ENCODE peak calls at places on chromosome 9, in ten cellular contexts. J, I, O, H, C, Q, Z, V, P and S are unnamed samples.

GRCh38 chr9:20683351-20684034 is 566 bp upstream of the FOCAD start:
- DNase-seq in J (peak), H (peak), Z (peak), P (peak), V (peak), C (no peak), I (peak), O (peak), Q (peak), S (peak)

GRCh38 chr9:34256987-34257585 is 72.0 kb downstream of the KIF24 start:
- DNase-seq in H (no peak), P (no peak), Z (no peak), V (no peak), O (no peak), C (no peak), I (no peak), J (no peak), Q (no peak), S (no peak)

GRCh38 chr9:100296407-100296806 is 56.3 kb downstream of the TEX10 start:
- DNase-seq in J (no peak), Z (no peak), V (no peak), I (no peak), C (no peak), P (no peak), Q (no peak), O (no peak), H (no peak), S (no peak)

GRCh38 chr9:84703793-84704192 is 34.3 kb downstream of the NTRK2 start:
- DNase-seq in J (no peak), O (no peak), P (no peak), C (no peak), I (no peak), Q (no peak), V (no peak), Z (no peak), H (no peak), S (no peak)

GRCh38 chr9:35564658-35565061 is 40.4 kb upstream of the TESK1 start:
- DNase-seq in H (peak), V (no peak), P (no peak), C (no peak), Z (no peak), J (no peak), Q (no peak), O (no peak), I (no peak), S (no peak)

GRCh38 chr9:127844821-127845359 is 9.6 kb downstream of the ENG start:
- DNase-seq in O (no peak), Z (no peak), I (peak), H (peak), Q (no peak), V (no peak), C (no peak), J (no peak), P (no peak), S (no peak)

GRCh38 chr9:15249042-15249818 is 57.8 kb downstream of the TTC39B start:
- DNase-seq in Z (no peak), J (peak), I (no peak), V (no peak), C (no peak), O (no peak), Q (no peak), P (no peak), H (no peak), S (peak)

GRCh38 chr9:70868661-70869652 is 252.5 kb downstream of the TRPM3 start:
- DNase-seq in C (no peak), Q (no peak), I (peak), V (no peak), H (peak), O (no peak), J (no peak), P (no peak), Z (no peak), S (peak)

GRCh38 chr9:14674630-14675029 is 18.6 kb downstream of the ZDHHC21 start:
- DNase-seq in Q (no peak), P (no peak), C (no peak), I (no peak), H (no peak), V (no peak), J (no peak), O (no peak), Z (no peak), S (no peak)

GRCh38 chr9:120801441-120801840 is 8.2 kb upstream of the FBXW2 start:
- DNase-seq in I (no peak), P (no peak), J (no peak), O (no peak), Q (no peak), C (no peak), H (no peak), Z (no peak), V (no peak), S (no peak)

GRCh38 chr9:11933926-11934325 is 759.3 kb upstream of the TYRP1 start:
- DNase-seq in V (no peak), Z (no peak), C (no peak), I (peak), J (peak), P (no peak), H (no peak), O (no peak), Q (peak), S (peak)

GRCh38 chr9:78118742-78119473 is 87.3 kb upstream of the GNAQ start:
- DNase-seq in C (no peak), J (peak), V (no peak), P (no peak), Q (peak), H (no peak), I (peak), Z (no peak), O (no peak), S (peak)

GRCh38 chr9:137279741-137280477 is 2.4 kb downstream of the TOR4A start:
- DNase-seq in Z (no peak), P (no peak), Q (no peak), V (no peak), I (no peak), O (no peak), J (no peak), C (no peak), H (no peak), S (no peak)

GRCh38 chr9:131630206-131630831 is 85.0 kb downstream of the PRRT1B start:
- DNase-seq in J (no peak), O (no peak), P (no peak), C (no peak), Z (no peak), I (no peak), V (no peak), H (no peak), Q (peak), S (peak)

GRCh38 chr9:4946937-4947336 is 38.1 kb upstream of the JAK2 start:
- DNase-seq in J (no peak), Q (no peak), H (no peak), O (no peak), I (no peak), V (no peak), C (no peak), Z (no peak), P (no peak), S (no peak)

GRCh38 chr9:76996700-76997099 is 22.8 kb upstream of the FOXB2 start:
- DNase-seq in O (no peak), V (no peak), J (no peak), I (peak), Q (peak), Z (no peak), C (no peak), H (peak), P (no peak), S (peak)

GRCh38 chr9:136847827-136848392 is 1.3 kb upstream of the PHPT1 start:
- DNase-seq in Q (peak), J (peak), H (peak), C (no peak), O (peak), Z (peak), V (peak), P (peak), I (no peak), S (peak)

GRCh38 chr9:95137587-95138145 is 179.8 kb downstream of the FANCC start:
- DNase-seq in J (no peak), H (no peak), O (no peak), C (no peak), Q (no peak), P (no peak), I (no peak), Z (no peak), V (no peak), S (no peak)

GRCh38 chr9:136854113-136854841 is 2.1 kb downstream of the MAMDC4 start:
- DNase-seq in V (no peak), O (no peak), I (no peak), J (no peak), P (no peak), Q (no peak), Z (no peak), C (no peak), H (peak), S (no peak)

GRCh38 chr9:36148652-36149051 is 12.1 kb downstream of the GLIPR2 start:
- DNase-seq in Z (peak), O (peak), I (peak), C (peak), P (peak), H (peak), V (no peak), Q (peak), J (peak), S (peak)

GRCh38 chr9:99432075-99432474 is 210.0 kb downstream of the SEC61B start:
- DNase-seq in P (no peak), J (no peak), I (no peak), O (no peak), C (no peak), Z (no peak), H (no peak), Q (peak), V (no peak), S (no peak)

GRCh38 chr9:73210886-73211285 is 59.2 kb downstream of the ANXA1 start:
- DNase-seq in Z (no peak), I (no peak), J (no peak), C (no peak), H (no peak), O (no peak), Q (no peak), V (no peak), P (no peak), S (no peak)

GRCh38 chr9:92384373-92384772 is 20.0 kb downstream of the OGN start:
- DNase-seq in J (no peak), C (no peak), Z (no peak), Q (peak), O (no peak), H (no peak), I (peak), V (no peak), P (no peak), S (no peak)

GRCh38 chr9:96009690-96010477 is 134.4 kb downstream of the ERCC6L2 start:
- DNase-seq in I (peak), C (no peak), J (no peak), Z (no peak), O (no peak), V (no peak), P (no peak), H (no peak), Q (no peak), S (no peak)

GRCh38 chr9:122572456-122572855 is 10.7 kb downstream of the OR1L8 start:
- DNase-seq in I (no peak), H (no peak), P (no peak), V (no peak), C (no peak), Z (no peak), O (no peak), Q (no peak), J (no peak), S (no peak)

GRCh38 chr9:133121200-133122166 is at the start of gene RALGDS:
- DNase-seq in Q (peak), I (peak), V (peak), H (peak), O (peak), J (no peak), C (peak), Z (peak), P (peak), S (peak)

GRCh38 chr9:71130521-71130920 is 9.1 kb upstream of the TRPM3 start:
- DNase-seq in V (no peak), Q (no peak), C (no peak), O (no peak), I (no peak), H (no peak), J (no peak), Z (no peak), P (no peak), S (no peak)

GRCh38 chr9:133992780-133993634 is 883 bp upstream of the VAV2 start:
- DNase-seq in H (peak), J (peak), V (peak), Q (peak), P (peak), C (no peak), I (peak), O (peak), Z (peak), S (peak)

GRCh38 chr9:113728989-113729388 is 147.1 kb upstream of the ZNF618 start:
- DNase-seq in P (no peak), I (no peak), H (no peak), J (no peak), Z (no peak), C (no peak), Q (no peak), V (no peak), O (no peak), S (no peak)

GRCh38 chr9:133844876-133845658 is 106.9 kb upstream of the SARDH start:
- DNase-seq in O (peak), P (no peak), V (peak), J (no peak), C (no peak), Z (no peak), I (peak), H (peak), Q (no peak), S (peak)

GRCh38 chr9:92236465-92236864 is 57.0 kb downstream of the IARS1 start:
- DNase-seq in I (no peak), Q (no peak), C (no peak), J (no peak), Z (no peak), O (no peak), P (no peak), V (no peak), H (no peak), S (no peak)

GRCh38 chr9:21255538-21256212 is 15.9 kb upstream of the IFNA14 start:
- DNase-seq in I (no peak), C (no peak), H (no peak), Z (no peak), P (no peak), O (no peak), J (no peak), V (no peak), Q (no peak), S (no peak)

GRCh38 chr9:33223696-33224095 is 16.3 kb upstream of the SPINK4 start:
- DNase-seq in Z (no peak), J (no peak), V (no peak), C (no peak), P (no peak), I (no peak), O (no peak), H (no peak), Q (no peak), S (peak)